ENCODE peak calls at places on chromosomes 2 and 18, in six cellular contexts. M is CD4-positive, alpha-beta memory T cell; W is neural progenitor cell; Y is breast epithelium; A is sigmoid colon; B is endothelial cell of umbilical vein. G is an unnamed sample.
A peak's percentile ranks its signal among the peaks of the same experiment; 100 is the strongest.

GRCh38 chr18:50179465-50179864 is 15.5 kb downstream of the MYO5B start:
- DNase-seq in M (no peak), W (no peak), Y (no peak), A (no peak), B (no peak), G (no peak)

GRCh38 chr18:24853076-24853475 is 392.6 kb downstream of the HRH4 start:
- DNase-seq in M (no peak), W (no peak), Y (no peak), A (no peak), B (no peak), G (no peak)

GRCh38 chr2:5507374-5507773 is 184.8 kb upstream of the SOX11 start:
- DNase-seq in M (no peak), W (no peak), Y (no peak), A (no peak), B (no peak), G (no peak)

GRCh38 chr18:47969851-47970250 is 39.4 kb upstream of the SMAD2 start:
- DNase-seq in M (no peak), W (no peak), Y (no peak), A (no peak), B (no peak), G (no peak)

GRCh38 chr2:119282966-119283511 is 59.4 kb downstream of the STEAP3 start:
- DNase-seq in M (no peak), W (no peak), Y (peak; percentile 88), A (peak; percentile 79), B (no peak), G (no peak)

GRCh38 chr2:140117371-140117770 is 1337.2 kb upstream of the NXPH2 start:
- DNase-seq in M (no peak), W (no peak), Y (no peak), A (no peak), B (no peak), G (no peak)

GRCh38 chr18:21739604-21740473 is 753 bp upstream of the MIB1 start:
- DNase-seq in M (no peak), W (peak; percentile 22), Y (no peak), A (no peak), B (peak; percentile 76), G (no peak)

GRCh38 chr2:234949762-234950434 is 1.9 kb upstream of the SH3BP4 start:
- DNase-seq in M (no peak), W (no peak), Y (peak; percentile 34), A (no peak), B (peak; percentile 14), G (no peak)

GRCh38 chr2:201419057-201419635 is 32.1 kb downstream of the TRAK2 start:
- DNase-seq in M (no peak), W (no peak), Y (no peak), A (no peak), B (peak; percentile 44), G (no peak)

GRCh38 chr2:213251618-213252017 is 32.6 kb upstream of the SPAG16 start:
- DNase-seq in M (peak; percentile 42), W (peak; percentile 83), Y (no peak), A (no peak), B (peak; percentile 70), G (no peak)

GRCh38 chr18:13629841-13630747 is 96.3 kb downstream of the FAM210A start:
- DNase-seq in M (peak; percentile 44), W (peak; percentile 87), Y (no peak), A (peak; percentile 80), B (peak; percentile 67), G (no peak)

GRCh38 chr2:182456784-182457183 is 29.9 kb upstream of the PDE1A start:
- DNase-seq in M (no peak), W (no peak), Y (no peak), A (no peak), B (no peak), G (no peak)

GRCh38 chr2:20422679-20423271 is 24.1 kb upstream of the RHOB start:
- DNase-seq in M (no peak), W (peak; percentile 63), Y (no peak), A (peak; percentile 78), B (no peak), G (no peak)

GRCh38 chr2:168752361-168752760 is 50.1 kb upstream of the NOSTRIN start:
- DNase-seq in M (no peak), W (no peak), Y (no peak), A (no peak), B (no peak), G (no peak)

GRCh38 chr2:168744844-168745243 is 57.6 kb upstream of the NOSTRIN start:
- DNase-seq in M (no peak), W (no peak), Y (no peak), A (no peak), B (no peak), G (no peak)

GRCh38 chr2:168751104-168751768 is 51.2 kb upstream of the NOSTRIN start:
- DNase-seq in M (peak; percentile 80), W (no peak), Y (no peak), A (no peak), B (peak; percentile 11), G (peak; percentile 6)

GRCh38 chr2:168748461-168748860 is 54.0 kb upstream of the NOSTRIN start:
- DNase-seq in M (no peak), W (no peak), Y (no peak), A (no peak), B (no peak), G (no peak)

DNA sequence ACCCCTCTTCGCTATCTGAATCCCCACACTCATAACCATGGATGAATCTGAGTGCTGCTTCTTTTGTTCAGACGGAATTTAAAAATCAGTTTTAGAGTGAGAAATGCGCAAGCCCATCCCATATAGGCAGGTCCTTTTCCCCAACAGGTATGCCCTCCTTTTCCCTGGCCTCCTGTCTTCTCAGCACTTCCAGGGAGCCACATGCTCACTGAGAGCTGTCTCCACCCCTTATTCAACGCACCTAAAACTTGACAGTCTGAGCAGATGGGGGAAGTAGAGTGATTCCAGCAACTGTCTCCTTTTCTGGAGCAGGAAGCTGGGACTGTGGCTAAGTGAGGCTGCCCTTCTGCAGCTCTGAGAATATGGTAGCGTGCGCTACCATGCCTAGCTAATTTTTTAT is 53.2 kb upstream of the NOSTRIN start:
- DNase-seq in M (no peak), W (no peak), Y (no peak), A (no peak), B (no peak), G (no peak)
- H3K9me3 ChIP-seq in M (no peaks in the 10 kb centered on the region), W (no peaks in the 10 kb centered on the region), Y (no peaks in the 10 kb centered on the region), A (no peaks in the 10 kb centered on the region), B (no peaks in the 10 kb centered on the region), G (no peaks in the 10 kb centered on the region)

GRCh38 chr18:35609236-35609635 is 27.7 kb downstream of the GALNT1 start:
- DNase-seq in M (no peak), W (no peak), Y (no peak), A (no peak), B (no peak), G (no peak)

GRCh38 chr18:35602193-35602820 is 20.8 kb downstream of the GALNT1 start:
- DNase-seq in M (no peak), W (no peak), Y (no peak), A (no peak), B (no peak), G (no peak)

GRCh38 chr18:35605686-35606417 is 24.3 kb downstream of the GALNT1 start:
- DNase-seq in M (no peak), W (no peak), Y (no peak), A (no peak), B (peak; percentile 85), G (no peak)

GRCh38 chr18:35604369-35604768 is 22.8 kb downstream of the GALNT1 start:
- DNase-seq in M (no peak), W (no peak), Y (no peak), A (no peak), B (no peak), G (no peak)

GRCh38 chr18:35603528-35603927 is 22.0 kb downstream of the GALNT1 start:
- DNase-seq in M (no peak), W (no peak), Y (no peak), A (no peak), B (no peak), G (no peak)
- H3K9me3 ChIP-seq in M (peaks cover 3% of the 10 kb centered on the region), W (peaks cover 4% of the 10 kb centered on the region), Y (peaks cover 27% of the 10 kb centered on the region), A (no peaks in the 10 kb centered on the region), B (no peaks in the 10 kb centered on the region), G (peaks cover 9% of the 10 kb centered on the region)

GRCh38 chr2:143965493-143966164 is 554.3 kb downstream of the ZEB2 start:
- DNase-seq in M (no peak), W (no peak), Y (no peak), A (no peak), B (no peak), G (no peak)
- H3K9me3 ChIP-seq in M (no peaks in the 10 kb centered on the region), W (no peaks in the 10 kb centered on the region), Y (no peaks in the 10 kb centered on the region), A (no peaks in the 10 kb centered on the region), B (no peaks in the 10 kb centered on the region), G (no peaks in the 10 kb centered on the region)

GRCh38 chr2:176081993-176082884 is 1.5 kb downstream of the EVX2 start:
- DNase-seq in M (no peak), W (peak; percentile 82), Y (no peak), A (no peak), B (no peak), G (no peak)

GRCh38 chr2:176084629-176085119 is 912 bp upstream of the EVX2 start:
- DNase-seq in M (no peak), W (no peak), Y (no peak), A (no peak), B (no peak), G (no peak)

GRCh38 chr2:176082885-176083731 is 654 bp downstream of the EVX2 start:
- DNase-seq in M (no peak), W (peak; percentile 70), Y (no peak), A (no peak), B (no peak), G (no peak)

GRCh38 chr2:176085120-176085788 is 1.5 kb upstream of the EVX2 start:
- DNase-seq in M (no peak), W (no peak), Y (no peak), A (no peak), B (no peak), G (no peak)

GRCh38 chr2:176083796-176084261 is at the start of gene EVX2:
- DNase-seq in M (no peak), W (no peak), Y (no peak), A (no peak), B (no peak), G (no peak)
- H3K9me3 ChIP-seq in M (no peaks in the 10 kb centered on the region), W (no peaks in the 10 kb centered on the region), Y (peaks cover 15% of the 10 kb centered on the region), A (no peaks in the 10 kb centered on the region), B (no peaks in the 10 kb centered on the region), G (peaks cover 6% of the 10 kb centered on the region)

G was measured in T-helper 17 cell.